ENCODE peak calls at places on chromosomes 16 and 17, in seven cellular contexts. One of them, this sample, is unnamed.

GRCh38 chr16:85486256-85486915 is 126.7 kb upstream of the GSE1 start:
- DNase-seq in NCI-H1092 treated with DMSO at 0.1 percent for 48 hours: peak
- DNase-seq in endothelial cell of umbilical vein: no peak
- DNase-seq in IMR-90: no peak
- DNase-seq in activated CD8-positive, alpha-beta memory T cell treated with anti-CD3 and anti-CD28 coated beads for 24 hours: no peak
- DNase-seq in stimulated activated CD4-positive, alpha-beta T cell treated with anti-CD3 and anti-CD28 coated beads, Interleukin-2, amount 100 ng/mL, for 48 hours: no peak
- DNase-seq in activated effector memory CD4-positive, alpha-beta T cell treated with Interleukin-2 at 50 U/mL for 16 hours: no peak
- DNase-seq in this sample: no peak

GRCh38 chr16:46519063-46519462 is 102.1 kb downstream of the SHCBP1 start:
- DNase-seq in IMR-90: no peak
- DNase-seq in endothelial cell of umbilical vein: no peak
- DNase-seq in NCI-H1092 treated with DMSO at 0.1 percent for 48 hours: no peak
- DNase-seq in activated CD8-positive, alpha-beta memory T cell treated with anti-CD3 and anti-CD28 coated beads for 24 hours: no peak
- DNase-seq in activated effector memory CD4-positive, alpha-beta T cell treated with Interleukin-2 at 50 U/mL for 16 hours: no peak
- DNase-seq in stimulated activated CD4-positive, alpha-beta T cell treated with anti-CD3 and anti-CD28 coated beads, Interleukin-2, amount 100 ng/mL, for 48 hours: no peak
- DNase-seq in this sample: no peak

GRCh38 chr16:85734311-85735017 is 16.4 kb downstream of the C16orf74 start:
- DNase-seq in endothelial cell of umbilical vein: no peak
- DNase-seq in activated CD8-positive, alpha-beta memory T cell treated with anti-CD3 and anti-CD28 coated beads for 24 hours: no peak
- DNase-seq in activated effector memory CD4-positive, alpha-beta T cell treated with Interleukin-2 at 50 U/mL for 16 hours: no peak
- DNase-seq in stimulated activated CD4-positive, alpha-beta T cell treated with anti-CD3 and anti-CD28 coated beads, Interleukin-2, amount 100 ng/mL, for 48 hours: no peak
- DNase-seq in NCI-H1092 treated with DMSO at 0.1 percent for 48 hours: no peak
- DNase-seq in IMR-90: no peak
- DNase-seq in this sample: no peak

GRCh38 chr17:19304209-19304608 is 58.3 kb downstream of the B9D1 start:
- DNase-seq in activated effector memory CD4-positive, alpha-beta T cell treated with Interleukin-2 at 50 U/mL for 16 hours: no peak
- DNase-seq in stimulated activated CD4-positive, alpha-beta T cell treated with anti-CD3 and anti-CD28 coated beads, Interleukin-2, amount 100 ng/mL, for 48 hours: no peak
- DNase-seq in IMR-90: peak
- DNase-seq in activated CD8-positive, alpha-beta memory T cell treated with anti-CD3 and anti-CD28 coated beads for 24 hours: no peak
- DNase-seq in endothelial cell of umbilical vein: peak
- DNase-seq in NCI-H1092 treated with DMSO at 0.1 percent for 48 hours: no peak
- DNase-seq in this sample: peak

GRCh38 chr17:2406271-2406902 is 5.5 kb upstream of the MNT start:
- DNase-seq in NCI-H1092 treated with DMSO at 0.1 percent for 48 hours: no peak
- DNase-seq in activated CD8-positive, alpha-beta memory T cell treated with anti-CD3 and anti-CD28 coated beads for 24 hours: no peak
- DNase-seq in stimulated activated CD4-positive, alpha-beta T cell treated with anti-CD3 and anti-CD28 coated beads, Interleukin-2, amount 100 ng/mL, for 48 hours: no peak
- DNase-seq in IMR-90: no peak
- DNase-seq in endothelial cell of umbilical vein: no peak
- DNase-seq in activated effector memory CD4-positive, alpha-beta T cell treated with Interleukin-2 at 50 U/mL for 16 hours: no peak
- DNase-seq in this sample: no peak

GRCh38 chr16:76378020-76378419 is 100.8 kb downstream of the CNTNAP4 start:
- DNase-seq in activated effector memory CD4-positive, alpha-beta T cell treated with Interleukin-2 at 50 U/mL for 16 hours: no peak
- DNase-seq in IMR-90: no peak
- DNase-seq in activated CD8-positive, alpha-beta memory T cell treated with anti-CD3 and anti-CD28 coated beads for 24 hours: no peak
- DNase-seq in stimulated activated CD4-positive, alpha-beta T cell treated with anti-CD3 and anti-CD28 coated beads, Interleukin-2, amount 100 ng/mL, for 48 hours: no peak
- DNase-seq in endothelial cell of umbilical vein: no peak
- DNase-seq in NCI-H1092 treated with DMSO at 0.1 percent for 48 hours: no peak
- DNase-seq in this sample: no peak

GRCh38 chr17:26807024-26807423 is 486.9 kb upstream of the WSB1 start:
- DNase-seq in NCI-H1092 treated with DMSO at 0.1 percent for 48 hours: no peak
- DNase-seq in IMR-90: no peak
- DNase-seq in activated CD8-positive, alpha-beta memory T cell treated with anti-CD3 and anti-CD28 coated beads for 24 hours: no peak
- DNase-seq in endothelial cell of umbilical vein: no peak
- DNase-seq in activated effector memory CD4-positive, alpha-beta T cell treated with Interleukin-2 at 50 U/mL for 16 hours: no peak
- DNase-seq in stimulated activated CD4-positive, alpha-beta T cell treated with anti-CD3 and anti-CD28 coated beads, Interleukin-2, amount 100 ng/mL, for 48 hours: no peak
- DNase-seq in this sample: no peak

GRCh38 chr16:23505942-23506605 is 4.2 kb downstream of the GGA2 start:
- DNase-seq in endothelial cell of umbilical vein: no peak
- DNase-seq in activated effector memory CD4-positive, alpha-beta T cell treated with Interleukin-2 at 50 U/mL for 16 hours: no peak
- DNase-seq in IMR-90: no peak
- DNase-seq in NCI-H1092 treated with DMSO at 0.1 percent for 48 hours: no peak
- DNase-seq in stimulated activated CD4-positive, alpha-beta T cell treated with anti-CD3 and anti-CD28 coated beads, Interleukin-2, amount 100 ng/mL, for 48 hours: no peak
- DNase-seq in activated CD8-positive, alpha-beta memory T cell treated with anti-CD3 and anti-CD28 coated beads for 24 hours: no peak
- DNase-seq in this sample: no peak

GRCh38 chr17:7988750-7989178 is 13.7 kb upstream of the GUCY2D start:
- DNase-seq in activated CD8-positive, alpha-beta memory T cell treated with anti-CD3 and anti-CD28 coated beads for 24 hours: peak
- DNase-seq in stimulated activated CD4-positive, alpha-beta T cell treated with anti-CD3 and anti-CD28 coated beads, Interleukin-2, amount 100 ng/mL, for 48 hours: peak
- DNase-seq in IMR-90: peak
- DNase-seq in activated effector memory CD4-positive, alpha-beta T cell treated with Interleukin-2 at 50 U/mL for 16 hours: no peak
- DNase-seq in NCI-H1092 treated with DMSO at 0.1 percent for 48 hours: peak
- DNase-seq in endothelial cell of umbilical vein: peak
- DNase-seq in this sample: peak

GRCh38 chr17:78718575-78719209 is 63.4 kb downstream of the CYTH1 start:
- DNase-seq in NCI-H1092 treated with DMSO at 0.1 percent for 48 hours: no peak
- DNase-seq in stimulated activated CD4-positive, alpha-beta T cell treated with anti-CD3 and anti-CD28 coated beads, Interleukin-2, amount 100 ng/mL, for 48 hours: no peak
- DNase-seq in endothelial cell of umbilical vein: no peak
- DNase-seq in activated CD8-positive, alpha-beta memory T cell treated with anti-CD3 and anti-CD28 coated beads for 24 hours: peak
- DNase-seq in activated effector memory CD4-positive, alpha-beta T cell treated with Interleukin-2 at 50 U/mL for 16 hours: no peak
- DNase-seq in IMR-90: no peak
- DNase-seq in this sample: no peak

GRCh38 chr16:10385725-10386516 is at the start of gene ATF7IP2:
- DNase-seq in activated effector memory CD4-positive, alpha-beta T cell treated with Interleukin-2 at 50 U/mL for 16 hours: peak
- DNase-seq in stimulated activated CD4-positive, alpha-beta T cell treated with anti-CD3 and anti-CD28 coated beads, Interleukin-2, amount 100 ng/mL, for 48 hours: peak
- DNase-seq in activated CD8-positive, alpha-beta memory T cell treated with anti-CD3 and anti-CD28 coated beads for 24 hours: peak
- DNase-seq in endothelial cell of umbilical vein: peak
- DNase-seq in NCI-H1092 treated with DMSO at 0.1 percent for 48 hours: no peak
- DNase-seq in IMR-90: peak
- DNase-seq in this sample: peak

GRCh38 chr16:46857261-46857962 is 26.4 kb upstream of the C16orf87 start:
- DNase-seq in endothelial cell of umbilical vein: peak
- DNase-seq in activated CD8-positive, alpha-beta memory T cell treated with anti-CD3 and anti-CD28 coated beads for 24 hours: no peak
- DNase-seq in IMR-90: peak
- DNase-seq in activated effector memory CD4-positive, alpha-beta T cell treated with Interleukin-2 at 50 U/mL for 16 hours: no peak
- DNase-seq in stimulated activated CD4-positive, alpha-beta T cell treated with anti-CD3 and anti-CD28 coated beads, Interleukin-2, amount 100 ng/mL, for 48 hours: no peak
- DNase-seq in NCI-H1092 treated with DMSO at 0.1 percent for 48 hours: peak
- DNase-seq in this sample: peak

GRCh38 chr17:82544431-82545070 is 25.0 kb downstream of the FOXK2 start:
- DNase-seq in endothelial cell of umbilical vein: no peak
- DNase-seq in NCI-H1092 treated with DMSO at 0.1 percent for 48 hours: no peak
- DNase-seq in activated CD8-positive, alpha-beta memory T cell treated with anti-CD3 and anti-CD28 coated beads for 24 hours: no peak
- DNase-seq in IMR-90: no peak
- DNase-seq in activated effector memory CD4-positive, alpha-beta T cell treated with Interleukin-2 at 50 U/mL for 16 hours: no peak
- DNase-seq in stimulated activated CD4-positive, alpha-beta T cell treated with anti-CD3 and anti-CD28 coated beads, Interleukin-2, amount 100 ng/mL, for 48 hours: no peak
- DNase-seq in this sample: no peak

GRCh38 chr16:24668481-24669001 is 60.9 kb upstream of the TNRC6A start:
- DNase-seq in IMR-90: peak
- DNase-seq in activated CD8-positive, alpha-beta memory T cell treated with anti-CD3 and anti-CD28 coated beads for 24 hours: peak
- DNase-seq in stimulated activated CD4-positive, alpha-beta T cell treated with anti-CD3 and anti-CD28 coated beads, Interleukin-2, amount 100 ng/mL, for 48 hours: peak
- DNase-seq in endothelial cell of umbilical vein: peak
- DNase-seq in NCI-H1092 treated with DMSO at 0.1 percent for 48 hours: no peak
- DNase-seq in activated effector memory CD4-positive, alpha-beta T cell treated with Interleukin-2 at 50 U/mL for 16 hours: no peak
- DNase-seq in this sample: peak

GRCh38 chr17:27458524-27458908 is 2.3 kb downstream of the KSR1 start:
- DNase-seq in endothelial cell of umbilical vein: no peak
- DNase-seq in IMR-90: no peak
- DNase-seq in activated CD8-positive, alpha-beta memory T cell treated with anti-CD3 and anti-CD28 coated beads for 24 hours: no peak
- DNase-seq in activated effector memory CD4-positive, alpha-beta T cell treated with Interleukin-2 at 50 U/mL for 16 hours: no peak
- DNase-seq in stimulated activated CD4-positive, alpha-beta T cell treated with anti-CD3 and anti-CD28 coated beads, Interleukin-2, amount 100 ng/mL, for 48 hours: no peak
- DNase-seq in NCI-H1092 treated with DMSO at 0.1 percent for 48 hours: no peak
- DNase-seq in this sample: no peak

GRCh38 chr17:14310101-14310500 is 9.2 kb downstream of the HS3ST3B1 start:
- DNase-seq in activated effector memory CD4-positive, alpha-beta T cell treated with Interleukin-2 at 50 U/mL for 16 hours: no peak
- DNase-seq in IMR-90: no peak
- DNase-seq in activated CD8-positive, alpha-beta memory T cell treated with anti-CD3 and anti-CD28 coated beads for 24 hours: peak
- DNase-seq in endothelial cell of umbilical vein: no peak
- DNase-seq in NCI-H1092 treated with DMSO at 0.1 percent for 48 hours: no peak
- DNase-seq in stimulated activated CD4-positive, alpha-beta T cell treated with anti-CD3 and anti-CD28 coated beads, Interleukin-2, amount 100 ng/mL, for 48 hours: no peak
- DNase-seq in this sample: no peak

GRCh38 chr16:30923554-30924085 is at the start of gene FBXL19:
- DNase-seq in activated effector memory CD4-positive, alpha-beta T cell treated with Interleukin-2 at 50 U/mL for 16 hours: no peak
- DNase-seq in endothelial cell of umbilical vein: no peak
- DNase-seq in NCI-H1092 treated with DMSO at 0.1 percent for 48 hours: no peak
- DNase-seq in stimulated activated CD4-positive, alpha-beta T cell treated with anti-CD3 and anti-CD28 coated beads, Interleukin-2, amount 100 ng/mL, for 48 hours: no peak
- DNase-seq in IMR-90: no peak
- DNase-seq in activated CD8-positive, alpha-beta memory T cell treated with anti-CD3 and anti-CD28 coated beads for 24 hours: no peak
- DNase-seq in this sample: no peak

GRCh38 chr17:82860606-82861392 is 21.0 kb upstream of the ZNF750 start:
- DNase-seq in stimulated activated CD4-positive, alpha-beta T cell treated with anti-CD3 and anti-CD28 coated beads, Interleukin-2, amount 100 ng/mL, for 48 hours: no peak
- DNase-seq in activated CD8-positive, alpha-beta memory T cell treated with anti-CD3 and anti-CD28 coated beads for 24 hours: no peak
- DNase-seq in IMR-90: no peak
- DNase-seq in endothelial cell of umbilical vein: no peak
- DNase-seq in activated effector memory CD4-positive, alpha-beta T cell treated with Interleukin-2 at 50 U/mL for 16 hours: no peak
- DNase-seq in NCI-H1092 treated with DMSO at 0.1 percent for 48 hours: no peak
- DNase-seq in this sample: no peak

GRCh38 chr17:52027081-52027480 is 131.4 kb downstream of the CA10 start:
- DNase-seq in endothelial cell of umbilical vein: no peak
- DNase-seq in activated effector memory CD4-positive, alpha-beta T cell treated with Interleukin-2 at 50 U/mL for 16 hours: no peak
- DNase-seq in NCI-H1092 treated with DMSO at 0.1 percent for 48 hours: no peak
- DNase-seq in IMR-90: no peak
- DNase-seq in stimulated activated CD4-positive, alpha-beta T cell treated with anti-CD3 and anti-CD28 coated beads, Interleukin-2, amount 100 ng/mL, for 48 hours: no peak
- DNase-seq in activated CD8-positive, alpha-beta memory T cell treated with anti-CD3 and anti-CD28 coated beads for 24 hours: no peak
- DNase-seq in this sample: no peak

GRCh38 chr16:57822018-57822553 is 19.8 kb upstream of the KIFC3 start:
- DNase-seq in endothelial cell of umbilical vein: no peak
- DNase-seq in stimulated activated CD4-positive, alpha-beta T cell treated with anti-CD3 and anti-CD28 coated beads, Interleukin-2, amount 100 ng/mL, for 48 hours: no peak
- DNase-seq in NCI-H1092 treated with DMSO at 0.1 percent for 48 hours: no peak
- DNase-seq in IMR-90: no peak
- DNase-seq in activated CD8-positive, alpha-beta memory T cell treated with anti-CD3 and anti-CD28 coated beads for 24 hours: no peak
- DNase-seq in activated effector memory CD4-positive, alpha-beta T cell treated with Interleukin-2 at 50 U/mL for 16 hours: no peak
- DNase-seq in this sample: no peak

GRCh38 chr17:28570716-28571254 is 539 bp downstream of the PIGS start:
- DNase-seq in activated effector memory CD4-positive, alpha-beta T cell treated with Interleukin-2 at 50 U/mL for 16 hours: peak
- DNase-seq in IMR-90: no peak
- DNase-seq in endothelial cell of umbilical vein: peak
- DNase-seq in stimulated activated CD4-positive, alpha-beta T cell treated with anti-CD3 and anti-CD28 coated beads, Interleukin-2, amount 100 ng/mL, for 48 hours: peak
- DNase-seq in NCI-H1092 treated with DMSO at 0.1 percent for 48 hours: peak
- DNase-seq in activated CD8-positive, alpha-beta memory T cell treated with anti-CD3 and anti-CD28 coated beads for 24 hours: peak
- DNase-seq in this sample: no peak

GRCh38 chr16:68592466-68593337 is 52.4 kb upstream of the CDH3 start:
- DNase-seq in stimulated activated CD4-positive, alpha-beta T cell treated with anti-CD3 and anti-CD28 coated beads, Interleukin-2, amount 100 ng/mL, for 48 hours: no peak
- DNase-seq in NCI-H1092 treated with DMSO at 0.1 percent for 48 hours: peak
- DNase-seq in activated CD8-positive, alpha-beta memory T cell treated with anti-CD3 and anti-CD28 coated beads for 24 hours: no peak
- DNase-seq in endothelial cell of umbilical vein: peak
- DNase-seq in IMR-90: no peak
- DNase-seq in activated effector memory CD4-positive, alpha-beta T cell treated with Interleukin-2 at 50 U/mL for 16 hours: no peak
- DNase-seq in this sample: no peak

GRCh38 chr17:47982091-47982617 is 11.2 kb downstream of the CDK5RAP3 start:
- DNase-seq in IMR-90: no peak
- DNase-seq in activated effector memory CD4-positive, alpha-beta T cell treated with Interleukin-2 at 50 U/mL for 16 hours: no peak
- DNase-seq in activated CD8-positive, alpha-beta memory T cell treated with anti-CD3 and anti-CD28 coated beads for 24 hours: no peak
- DNase-seq in NCI-H1092 treated with DMSO at 0.1 percent for 48 hours: no peak
- DNase-seq in endothelial cell of umbilical vein: no peak
- DNase-seq in stimulated activated CD4-positive, alpha-beta T cell treated with anti-CD3 and anti-CD28 coated beads, Interleukin-2, amount 100 ng/mL, for 48 hours: no peak
- DNase-seq in this sample: no peak

GRCh38 chr16:82603784-82604411 is 22.9 kb upstream of the CDH13 start:
- DNase-seq in endothelial cell of umbilical vein: peak
- DNase-seq in activated effector memory CD4-positive, alpha-beta T cell treated with Interleukin-2 at 50 U/mL for 16 hours: no peak
- DNase-seq in stimulated activated CD4-positive, alpha-beta T cell treated with anti-CD3 and anti-CD28 coated beads, Interleukin-2, amount 100 ng/mL, for 48 hours: no peak
- DNase-seq in activated CD8-positive, alpha-beta memory T cell treated with anti-CD3 and anti-CD28 coated beads for 24 hours: no peak
- DNase-seq in NCI-H1092 treated with DMSO at 0.1 percent for 48 hours: peak
- DNase-seq in IMR-90: peak
- DNase-seq in this sample: peak

GRCh38 chr17:8222380-8222629 is 11.9 kb upstream of the AURKB start:
- DNase-seq in activated CD8-positive, alpha-beta memory T cell treated with anti-CD3 and anti-CD28 coated beads for 24 hours: no peak
- DNase-seq in activated effector memory CD4-positive, alpha-beta T cell treated with Interleukin-2 at 50 U/mL for 16 hours: peak
- DNase-seq in endothelial cell of umbilical vein: no peak
- DNase-seq in stimulated activated CD4-positive, alpha-beta T cell treated with anti-CD3 and anti-CD28 coated beads, Interleukin-2, amount 100 ng/mL, for 48 hours: no peak
- DNase-seq in NCI-H1092 treated with DMSO at 0.1 percent for 48 hours: no peak
- DNase-seq in IMR-90: no peak
- DNase-seq in this sample: no peak

GRCh38 chr17:57350266-57350665 is 93.9 kb downstream of the MSI2 start:
- DNase-seq in activated effector memory CD4-positive, alpha-beta T cell treated with Interleukin-2 at 50 U/mL for 16 hours: no peak
- DNase-seq in stimulated activated CD4-positive, alpha-beta T cell treated with anti-CD3 and anti-CD28 coated beads, Interleukin-2, amount 100 ng/mL, for 48 hours: no peak
- DNase-seq in IMR-90: peak
- DNase-seq in endothelial cell of umbilical vein: no peak
- DNase-seq in NCI-H1092 treated with DMSO at 0.1 percent for 48 hours: no peak
- DNase-seq in activated CD8-positive, alpha-beta memory T cell treated with anti-CD3 and anti-CD28 coated beads for 24 hours: no peak
- DNase-seq in this sample: peak

GRCh38 chr17:18966831-18967624 is 15.1 kb downstream of the SLC5A10 start:
- DNase-seq in activated CD8-positive, alpha-beta memory T cell treated with anti-CD3 and anti-CD28 coated beads for 24 hours: no peak
- DNase-seq in stimulated activated CD4-positive, alpha-beta T cell treated with anti-CD3 and anti-CD28 coated beads, Interleukin-2, amount 100 ng/mL, for 48 hours: no peak
- DNase-seq in activated effector memory CD4-positive, alpha-beta T cell treated with Interleukin-2 at 50 U/mL for 16 hours: no peak
- DNase-seq in IMR-90: peak
- DNase-seq in endothelial cell of umbilical vein: peak
- DNase-seq in NCI-H1092 treated with DMSO at 0.1 percent for 48 hours: peak
- DNase-seq in this sample: no peak

GRCh38 chr17:47742319-47743181 is 9.5 kb downstream of the TBX21 start:
- DNase-seq in NCI-H1092 treated with DMSO at 0.1 percent for 48 hours: peak
- DNase-seq in activated CD8-positive, alpha-beta memory T cell treated with anti-CD3 and anti-CD28 coated beads for 24 hours: peak
- DNase-seq in endothelial cell of umbilical vein: no peak
- DNase-seq in stimulated activated CD4-positive, alpha-beta T cell treated with anti-CD3 and anti-CD28 coated beads, Interleukin-2, amount 100 ng/mL, for 48 hours: no peak
- DNase-seq in activated effector memory CD4-positive, alpha-beta T cell treated with Interleukin-2 at 50 U/mL for 16 hours: no peak
- DNase-seq in IMR-90: no peak
- DNase-seq in this sample: no peak

GRCh38 chr17:82794781-82795505 is 43.1 kb downstream of the TBCD start:
- DNase-seq in activated effector memory CD4-positive, alpha-beta T cell treated with Interleukin-2 at 50 U/mL for 16 hours: no peak
- DNase-seq in IMR-90: peak
- DNase-seq in NCI-H1092 treated with DMSO at 0.1 percent for 48 hours: no peak
- DNase-seq in endothelial cell of umbilical vein: no peak
- DNase-seq in stimulated activated CD4-positive, alpha-beta T cell treated with anti-CD3 and anti-CD28 coated beads, Interleukin-2, amount 100 ng/mL, for 48 hours: no peak
- DNase-seq in activated CD8-positive, alpha-beta memory T cell treated with anti-CD3 and anti-CD28 coated beads for 24 hours: no peak
- DNase-seq in this sample: peak

GRCh38 chr17:20302191-20302917 is 165.0 kb downstream of the LGALS9B start:
- DNase-seq in endothelial cell of umbilical vein: no peak
- DNase-seq in activated effector memory CD4-positive, alpha-beta T cell treated with Interleukin-2 at 50 U/mL for 16 hours: no peak
- DNase-seq in IMR-90: peak
- DNase-seq in NCI-H1092 treated with DMSO at 0.1 percent for 48 hours: peak
- DNase-seq in activated CD8-positive, alpha-beta memory T cell treated with anti-CD3 and anti-CD28 coated beads for 24 hours: no peak
- DNase-seq in stimulated activated CD4-positive, alpha-beta T cell treated with anti-CD3 and anti-CD28 coated beads, Interleukin-2, amount 100 ng/mL, for 48 hours: no peak
- DNase-seq in this sample: peak

This sample was measured in fibroblast of the aortic adventitia.